ENCODE peak calls at places on chromosomes 1 and 21, in ten cellular contexts. U, J, M, Q, X, C, H, E, R and D are unnamed samples.

GRCh38 chr1:200124309-200124708 is 96.8 kb downstream of the NR5A2 start:
- DNase-seq in X (no peak), E (no peak), R (no peak), J (no peak), Q (no peak), U (no peak), H (no peak), M (no peak), C (no peak), D (no peak)

GRCh38 chr1:54245501-54245900 is 45.5 kb downstream of the MRPL37 start:
- DNase-seq in U (no peak), H (peak; percentile 34), X (no peak), M (no peak), C (no peak), R (no peak), J (no peak), Q (no peak), E (no peak), D (no peak)

GRCh38 chr21:19130379-19131028 is 726.9 kb upstream of the TMPRSS15 start:
- DNase-seq in M (no peak), X (no peak), E (no peak), R (peak; percentile 61), H (no peak), J (no peak), Q (no peak), U (no peak), C (no peak), D (no peak)

GRCh38 chr1:110196917-110197782 is 13.0 kb upstream of the KCNC4 start:
- DNase-seq in J (peak; percentile 62), E (peak; percentile 48), X (no peak), U (peak; percentile 38), H (peak; percentile 75), C (peak; percentile 34), Q (peak; percentile 93), M (peak; percentile 69), R (peak; percentile 46), D (peak; percentile 55)

GRCh38 chr1:56081151-56081550 is 498.2 kb downstream of the PLPP3 start:
- DNase-seq in X (no peak), M (no peak), R (no peak), U (no peak), C (no peak), H (peak; percentile 92), J (no peak), E (no peak), Q (no peak), D (no peak)

GRCh38 chr1:203148579-203148978 is 21.1 kb downstream of the ADORA1 start:
- DNase-seq in Q (no peak), R (no peak), J (no peak), U (no peak), M (no peak), C (no peak), X (no peak), H (no peak), E (no peak), D (no peak)

GRCh38 chr1:209607102-209607794 is 23.7 kb downstream of the CAMK1G start:
- DNase-seq in R (no peak), C (no peak), X (no peak), M (peak; percentile 80), E (peak; percentile 76), H (peak; percentile 73), J (no peak), U (no peak), Q (no peak), D (no peak)

GRCh38 chr1:219385786-219386427 is 212.2 kb downstream of the LYPLAL1 start:
- DNase-seq in Q (peak; percentile 55), J (peak; percentile 35), E (no peak), X (no peak), H (peak; percentile 69), U (peak; percentile 41), C (peak; percentile 66), M (peak; percentile 96), R (peak; percentile 62), D (peak; percentile 69)

GRCh38 chr1:201127755-201128455 is 921 bp upstream of the ASCL5 start:
- DNase-seq in M (peak; percentile 31), R (no peak), X (no peak), Q (no peak), H (peak; percentile 23), J (no peak), E (no peak), C (no peak), U (no peak), D (no peak)

GRCh38 chr1:54715493-54716298 is at the start of gene TTC4:
- DNase-seq in M (peak; percentile 87), Q (peak; percentile 97), E (peak; percentile 71), R (peak; percentile 78), X (peak; percentile 3), J (peak; percentile 83), U (peak; percentile 67), H (peak; percentile 95), C (peak; percentile 81), D (peak; percentile 91)

GRCh38 chr1:110233861-110234260 is 23.7 kb downstream of the KCNC4 start:
- DNase-seq in U (no peak), E (no peak), Q (no peak), R (no peak), X (no peak), H (no peak), M (no peak), C (no peak), J (no peak), D (no peak)

GRCh38 chr1:66271216-66271903 is 262.6 kb upstream of the SGIP1 start:
- DNase-seq in J (no peak), C (peak; percentile 98), H (peak; percentile 99), E (peak; percentile 87), Q (no peak), M (peak; percentile 94), X (peak; percentile 97), R (peak; percentile 88), U (peak; percentile 96), D (peak; percentile 96)

GRCh38 chr1:177948336-177948972 is 21.4 kb downstream of the SEC16B start:
- DNase-seq in M (peak; percentile 70), J (peak; percentile 55), X (no peak), H (peak; percentile 82), R (peak; percentile 70), E (no peak), C (peak; percentile 75), Q (peak; percentile 64), U (peak; percentile 55), D (peak; percentile 93)

GRCh38 chr1:91582431-91582921 is 81.8 kb downstream of the CDC7 start:
- DNase-seq in R (no peak), Q (no peak), H (peak; percentile 95), J (no peak), X (no peak), U (no peak), E (peak; percentile 81), M (peak; percentile 89), C (peak; percentile 28), D (no peak)

GRCh38 chr1:94974224-94974623 is 47.3 kb upstream of the CNN3 start:
- DNase-seq in X (peak; percentile 8), J (no peak), U (no peak), R (no peak), H (peak; percentile 68), C (peak; percentile 31), E (no peak), Q (no peak), M (no peak), D (no peak)

GRCh38 chr1:215146252-215146975 is 63.9 kb downstream of the KCNK2 start:
- DNase-seq in U (peak; percentile 21), E (no peak), M (peak; percentile 82), X (peak; percentile 6), J (no peak), Q (no peak), R (no peak), C (peak; percentile 55), H (peak; percentile 57), D (peak; percentile 42)

GRCh38 chr1:118986839-118987430 is 1.2 kb downstream of the TBX15 start:
- DNase-seq in X (no peak), M (no peak), C (no peak), E (no peak), H (peak; percentile 62), Q (no peak), U (no peak), J (no peak), R (no peak), D (no peak)
- TF ChIP-seq EZH2 in X (no peak), M (no peak), C (peak; percentile 85), E (peak; percentile 52), H (no peak), Q (no peak), U (no peak), J (no peak), R (no peak), D (no peak)

DNA sequence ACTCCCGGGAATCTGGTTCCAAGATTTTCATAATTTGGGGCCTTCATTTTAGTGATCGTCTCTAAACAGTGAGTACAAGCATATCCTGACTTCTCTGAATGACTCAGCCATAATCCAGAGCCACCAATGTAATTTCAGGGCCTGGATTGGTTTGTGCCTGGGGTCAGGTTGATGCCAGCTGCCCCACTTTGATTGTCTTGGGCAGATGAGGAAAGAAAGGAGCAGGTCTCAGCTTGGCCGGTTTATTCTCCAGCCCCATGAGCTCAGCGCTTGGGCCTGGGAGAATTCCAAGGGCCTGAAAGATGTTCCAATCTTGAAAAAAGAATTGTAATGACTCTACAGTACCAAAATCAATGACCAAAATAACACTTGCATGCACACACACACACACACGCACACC is 71.2 kb upstream of the ECE1 start:
- DNase-seq in R (no peak), E (no peak), Q (no peak), U (no peak), M (no peak), X (no peak), J (no peak), H (peak; percentile 23), C (no peak), D (no peak)
- TF ChIP-seq EZH2 in R (no peak), E (no peak), Q (no peak), U (no peak), M (no peak), X (no peak), J (no peak), H (no peak), C (no peak), D (no peak)

GRCh38 chr1:75127916-75128717 is 6.1 kb upstream of the LHX8 start:
- DNase-seq in E (no peak), J (no peak), H (no peak), X (no peak), Q (no peak), R (no peak), C (no peak), M (no peak), U (no peak), D (no peak)
- TF ChIP-seq EZH2 in E (peak; percentile 71), J (no peak), H (no peak), X (no peak), Q (no peak), R (no peak), C (peak; percentile 65), M (no peak), U (no peak), D (no peak)

DNA sequence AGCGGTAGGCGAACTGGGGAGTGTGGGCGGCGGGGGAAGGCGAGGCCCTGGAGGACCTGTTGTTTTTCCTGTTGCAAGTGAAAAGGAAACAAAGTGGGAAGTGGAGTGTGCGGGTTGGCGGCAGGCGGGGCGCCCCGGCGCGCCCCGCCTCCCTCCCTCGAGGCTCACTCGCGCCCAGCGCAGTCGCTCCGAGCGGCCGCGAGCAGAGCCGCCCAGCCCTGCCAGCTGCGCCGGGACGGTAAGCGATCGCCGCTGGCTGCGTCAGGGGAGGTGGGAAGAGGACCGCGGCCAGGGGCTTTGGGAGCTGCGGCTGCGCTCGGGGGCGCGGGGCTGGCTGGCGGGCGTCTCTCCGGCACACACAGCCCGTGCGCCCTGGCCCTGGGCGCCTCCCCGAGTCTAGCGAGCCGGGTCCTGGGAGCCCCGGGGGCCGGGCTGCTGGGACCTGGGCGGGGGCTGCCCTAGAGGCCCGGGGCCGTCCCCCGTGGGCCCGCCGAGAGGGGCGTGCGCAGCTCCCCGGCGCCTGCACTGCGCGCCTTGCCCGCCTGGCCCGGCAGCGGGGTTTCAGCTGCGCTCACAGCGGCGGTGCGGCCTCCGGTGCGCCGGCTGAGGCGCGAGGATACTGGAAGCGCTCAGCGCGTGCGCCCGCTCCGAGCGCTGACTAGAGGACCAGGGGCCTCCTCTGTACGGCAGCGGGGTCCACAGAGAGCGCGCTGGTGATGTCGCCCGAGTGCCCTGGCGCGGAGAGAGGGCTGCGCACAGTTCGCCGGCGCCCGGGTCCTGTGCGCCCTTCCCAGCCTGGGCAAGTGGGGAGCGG is at the start of gene PIK3CD:
- DNase-seq in M (peak; percentile 12), Q (peak; percentile 68), C (no peak), R (no peak), E (no peak), U (no peak), H (peak; percentile 70), J (peak; percentile 72), X (no peak), D (peak; percentile 56)
- TF ChIP-seq EZH2 in M (no peak), Q (no peak), C (peak; percentile 58), R (peak; percentile 67), E (no peak), U (no peak), H (no peak), J (no peak), X (no peak), D (peak; percentile 7)